ENCODE peak calls at places on chromosomes 5 and 9, in four cellular contexts. Q, E, I and R are unnamed samples. For H3K36me3, the result is how much of the 10 kb centered on the place peaks cover.

GRCh38 chr9:115104908-115105307 is 13.0 kb downstream of the TNC start:
- DNase-seq in Q (peak), I (no peak), E (no peak), R (no peak)

GRCh38 chr9:127884427-127884911 is 7.0 kb upstream of the AK1 start:
- DNase-seq in I (no peak), E (no peak), Q (no peak), R (peak)

GRCh38 chr5:134714120-134714519 is 24.2 kb upstream of the CAMLG start:
- DNase-seq in E (no peak), Q (no peak), I (no peak), R (no peak)

GRCh38 chr5:71836547-71837112 is 117.6 kb downstream of the CARTPT start:
- DNase-seq in Q (no peak), I (no peak), E (no peak), R (no peak)

GRCh38 chr5:174323878-174324281 is 278.4 kb downstream of the NSG2 start:
- DNase-seq in I (peak), Q (peak), E (no peak), R (peak)

GRCh38 chr5:179348833-179349232 is 3.6 kb upstream of the ADAMTS2 start:
- DNase-seq in Q (no peak), E (peak), I (no peak), R (no peak)

GRCh38 chr9:37528652-37529072 is 42.9 kb downstream of the POLR1E start:
- DNase-seq in E (no peak), I (no peak), Q (peak), R (no peak)

GRCh38 chr9:105444130-105444529 is 3.7 kb upstream of the FSD1L start:
- DNase-seq in E (no peak), Q (peak), I (no peak), R (no peak)

GRCh38 chr9:108386859-108387384 is 468.9 kb downstream of the ACTL7B start:
- DNase-seq in E (no peak), Q (peak), I (no peak), R (no peak)

GRCh38 chr5:110807174-110807573 is 68.4 kb downstream of the SLC25A46 start:
- DNase-seq in I (no peak), Q (peak), E (peak), R (no peak)

GRCh38 chr5:110809006-110809405 is 70.2 kb downstream of the SLC25A46 start:
- DNase-seq in I (no peak), E (no peak), Q (peak), R (no peak)

GRCh38 chr5:110802998-110803397 is 64.2 kb downstream of the SLC25A46 start:
- DNase-seq in Q (no peak), I (no peak), E (no peak), R (no peak)

DNA sequence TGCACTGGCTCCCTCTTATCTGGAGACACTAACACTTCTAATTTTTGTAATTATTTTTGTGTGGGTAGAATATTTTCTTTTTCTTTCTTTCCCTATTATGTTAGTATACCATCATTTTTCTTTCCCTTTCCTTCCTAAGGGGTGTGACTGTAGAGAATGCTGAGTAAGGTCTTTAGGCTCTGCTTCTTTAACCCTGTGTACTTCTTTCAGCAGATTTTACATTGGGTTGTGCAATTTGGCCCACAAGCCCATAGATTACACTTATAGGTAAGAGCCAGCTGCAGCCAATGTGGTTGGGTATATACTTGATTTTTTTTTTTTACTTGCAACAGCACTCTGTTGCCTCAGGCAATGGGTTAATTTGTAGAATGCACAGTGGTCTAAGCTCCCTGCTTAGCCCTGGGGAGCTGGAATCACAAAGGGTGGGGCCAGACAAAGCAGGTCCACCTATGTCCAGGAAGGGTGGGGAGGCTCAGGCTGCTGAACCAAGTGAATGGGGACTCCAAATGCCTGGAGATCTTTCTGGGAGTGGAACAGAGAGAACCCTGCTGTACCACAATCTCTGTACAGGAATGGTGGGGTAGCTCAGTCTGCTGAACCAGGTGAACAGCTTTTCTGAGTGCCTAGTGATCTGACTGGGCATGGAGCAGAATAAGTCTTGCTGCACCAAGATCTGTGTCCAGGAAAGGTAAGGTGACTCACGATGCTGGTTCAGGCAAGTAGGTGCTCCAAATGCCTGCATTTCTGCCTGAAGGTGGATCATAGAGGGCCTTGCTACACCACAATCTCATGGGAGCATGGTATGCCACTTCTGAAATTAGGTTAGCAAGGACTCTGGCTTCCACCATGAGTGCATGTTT is 64.9 kb downstream of the SLC25A46 start:
- DNase-seq in I (no peak), E (no peak), Q (no peak), R (no peak)
- TF ChIP-seq CTCF in I (no peak), E (no peak), Q (no peak), R (no peak)

DNA sequence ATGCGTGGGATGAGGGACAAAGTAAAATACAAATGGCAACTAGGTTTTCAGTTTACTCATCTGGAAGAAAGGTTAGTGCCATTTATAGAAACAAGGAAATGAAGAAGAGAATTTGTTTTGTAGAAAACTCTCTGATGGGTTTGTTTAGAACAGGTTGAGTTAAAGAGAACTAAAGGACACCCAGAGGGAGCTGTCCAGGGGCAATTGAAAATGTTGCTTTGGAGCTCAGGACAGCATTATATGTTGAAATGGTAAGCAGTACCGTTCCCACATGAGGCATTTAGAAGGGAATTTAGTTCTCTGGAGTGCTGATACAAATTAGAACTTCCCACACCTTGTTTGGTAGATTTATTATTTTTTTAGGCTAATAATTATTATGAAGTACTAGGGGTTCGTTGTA is 71.5 kb downstream of the ZNF462 start:
- DNase-seq in I (no peak), E (no peak), Q (no peak), R (no peak)
- H3K36me3 ChIP-seq in I (under half), E (under half), Q (under half), R (under half)

GRCh38 chr9:86355814-86356213 is 1.6 kb upstream of the TUT7 start:
- DNase-seq in Q (no peak), E (no peak), I (no peak), R (no peak)
- TF ChIP-seq CTCF in Q (no peak), E (no peak), I (no peak), R (no peak)

GRCh38 chr9:93024646-93024910 is 33.9 kb upstream of the SUSD3 start:
- DNase-seq in Q (no peak), I (no peak), E (peak), R (no peak)
- H3K36me3 ChIP-seq in Q (under half), I (under half), E (under half), R (under half)

DNA sequence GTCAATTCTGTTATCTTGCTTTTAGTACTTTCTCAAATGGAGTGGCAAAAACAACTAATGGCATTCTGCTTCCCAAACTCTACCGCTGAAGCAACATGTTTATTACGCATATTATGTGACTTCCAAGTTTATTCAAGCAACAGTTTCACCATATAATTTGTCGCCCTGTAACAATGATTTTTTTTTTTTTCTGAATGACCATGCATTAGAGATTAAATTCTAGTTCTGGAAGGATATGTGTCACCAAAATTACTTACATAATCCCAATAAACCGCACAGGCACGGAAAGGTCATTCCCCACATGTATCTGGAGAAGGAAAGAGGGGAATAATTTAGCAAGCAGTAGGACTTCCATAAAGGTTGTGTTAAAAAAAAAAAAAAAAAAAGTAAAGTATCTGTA is 691.8 kb downstream of the DNAH5 start:
- DNase-seq in Q (no peak), E (no peak), I (no peak), R (no peak)
- TF ChIP-seq CTCF in Q (no peak), E (no peak), I (no peak), R (no peak)

GRCh38 chr9:98775831-98776441 is 20.4 kb downstream of the ANKS6 start:
- DNase-seq in Q (peak), E (no peak), I (no peak), R (no peak)
- H3K36me3 ChIP-seq in Q (under half), E (under half), I (under half), R (under half)

GRCh38 chr5:39986614-39987013 is 561.8 kb upstream of the DAB2 start:
- DNase-seq in Q (no peak), I (no peak), E (no peak), R (no peak)
- TF ChIP-seq CTCF in Q (no peak), I (no peak), E (no peak), R (no peak)

GRCh38 chr5:1288439-1289335 is 6.2 kb downstream of the TERT start:
- DNase-seq in Q (no peak), E (peak), I (no peak), R (peak)
- H3K36me3 ChIP-seq in Q (under half), E (under half), I (under half), R (under half)